ENCODE peak calls at places on chromosome 19, in ten cellular contexts. One of them, this sample, is unnamed.

GRCh38 chr19:32652893-32653625 is 21.9 kb downstream of the ANKRD27 start:
- DNase-seq in hepatocyte: peak; percentile 55
- DNase-seq in CD4-positive, CD25-positive, alpha-beta regulatory T cell: no peak
- DNase-seq in cardiac septum: peak; percentile 82
- DNase-seq in H54: no peak
- DNase-seq in thoracic aorta: no peak
- DNase-seq in GOT3: no peak
- DNase-seq in mammary epithelial cell: no peak
- DNase-seq in stimulated activated CD4-positive, alpha-beta T cell treated with anti-CD3 and anti-CD28 coated beads, Interleukin-2, amount 100 ng/mL, for 48 hours: no peak
- DNase-seq in GM12892: no peak
- DNase-seq in this sample: no peak

GRCh38 chr19:15248648-15249559 is 16.7 kb upstream of the EPHX3 start:
- DNase-seq in stimulated activated CD4-positive, alpha-beta T cell treated with anti-CD3 and anti-CD28 coated beads, Interleukin-2, amount 100 ng/mL, for 48 hours: no peak
- DNase-seq in cardiac septum: peak; percentile 89
- DNase-seq in GOT3: peak; percentile 56
- DNase-seq in mammary epithelial cell: peak; percentile 75
- DNase-seq in GM12892: no peak
- DNase-seq in hepatocyte: peak; percentile 69
- DNase-seq in H54: peak; percentile 98
- DNase-seq in thoracic aorta: peak; percentile 64
- DNase-seq in CD4-positive, CD25-positive, alpha-beta regulatory T cell: no peak
- DNase-seq in this sample: no peak

GRCh38 chr19:34979819-34980640 is 16.0 kb upstream of the ZNF792 start:
- DNase-seq in GOT3: no peak
- DNase-seq in CD4-positive, CD25-positive, alpha-beta regulatory T cell: no peak
- DNase-seq in GM12892: no peak
- DNase-seq in stimulated activated CD4-positive, alpha-beta T cell treated with anti-CD3 and anti-CD28 coated beads, Interleukin-2, amount 100 ng/mL, for 48 hours: no peak
- DNase-seq in hepatocyte: no peak
- DNase-seq in H54: no peak
- DNase-seq in mammary epithelial cell: no peak
- DNase-seq in thoracic aorta: no peak
- DNase-seq in cardiac septum: peak; percentile 57
- DNase-seq in this sample: no peak

GRCh38 chr19:37505958-37506386 is 767 bp upstream of the ZNF793 start:
- DNase-seq in hepatocyte: peak; percentile 6
- DNase-seq in thoracic aorta: no peak
- DNase-seq in stimulated activated CD4-positive, alpha-beta T cell treated with anti-CD3 and anti-CD28 coated beads, Interleukin-2, amount 100 ng/mL, for 48 hours: no peak
- DNase-seq in mammary epithelial cell: no peak
- DNase-seq in GM12892: no peak
- DNase-seq in CD4-positive, CD25-positive, alpha-beta regulatory T cell: no peak
- DNase-seq in GOT3: no peak
- DNase-seq in H54: no peak
- DNase-seq in cardiac septum: no peak
- DNase-seq in this sample: no peak

GRCh38 chr19:1322198-1322981 is 36.7 kb downstream of the EFNA2 start:
- DNase-seq in thoracic aorta: no peak
- DNase-seq in mammary epithelial cell: no peak
- DNase-seq in hepatocyte: no peak
- DNase-seq in cardiac septum: no peak
- DNase-seq in CD4-positive, CD25-positive, alpha-beta regulatory T cell: no peak
- DNase-seq in GOT3: no peak
- DNase-seq in H54: no peak
- DNase-seq in GM12892: no peak
- DNase-seq in stimulated activated CD4-positive, alpha-beta T cell treated with anti-CD3 and anti-CD28 coated beads, Interleukin-2, amount 100 ng/mL, for 48 hours: no peak
- DNase-seq in this sample: no peak

GRCh38 chr19:41886761-41887710 is 4.1 kb downstream of the ARHGEF1 start:
- DNase-seq in hepatocyte: no peak
- DNase-seq in thoracic aorta: no peak
- DNase-seq in CD4-positive, CD25-positive, alpha-beta regulatory T cell: peak; percentile 93
- DNase-seq in cardiac septum: no peak
- DNase-seq in GM12892: no peak
- DNase-seq in mammary epithelial cell: peak; percentile 81
- DNase-seq in stimulated activated CD4-positive, alpha-beta T cell treated with anti-CD3 and anti-CD28 coated beads, Interleukin-2, amount 100 ng/mL, for 48 hours: no peak
- DNase-seq in GOT3: no peak
- DNase-seq in H54: no peak
- DNase-seq in this sample: no peak

GRCh38 chr19:19416280-19416679 is 10.8 kb downstream of the GATAD2A start:
- DNase-seq in hepatocyte: no peak
- DNase-seq in H54: no peak
- DNase-seq in mammary epithelial cell: no peak
- DNase-seq in stimulated activated CD4-positive, alpha-beta T cell treated with anti-CD3 and anti-CD28 coated beads, Interleukin-2, amount 100 ng/mL, for 48 hours: no peak
- DNase-seq in GM12892: no peak
- DNase-seq in CD4-positive, CD25-positive, alpha-beta regulatory T cell: no peak
- DNase-seq in thoracic aorta: no peak
- DNase-seq in GOT3: no peak
- DNase-seq in cardiac septum: no peak
- DNase-seq in this sample: no peak

GRCh38 chr19:16584825-16585801 is 12.9 kb upstream of the SLC35E1 start:
- DNase-seq in cardiac septum: no peak
- DNase-seq in stimulated activated CD4-positive, alpha-beta T cell treated with anti-CD3 and anti-CD28 coated beads, Interleukin-2, amount 100 ng/mL, for 48 hours: no peak
- DNase-seq in H54: no peak
- DNase-seq in CD4-positive, CD25-positive, alpha-beta regulatory T cell: no peak
- DNase-seq in GOT3: no peak
- DNase-seq in hepatocyte: no peak
- DNase-seq in mammary epithelial cell: no peak
- DNase-seq in GM12892: no peak
- DNase-seq in thoracic aorta: no peak
- DNase-seq in this sample: no peak

GRCh38 chr19:843836-844299 is 3.1 kb downstream of the PRTN3 start:
- DNase-seq in H54: no peak
- DNase-seq in thoracic aorta: no peak
- DNase-seq in mammary epithelial cell: no peak
- DNase-seq in CD4-positive, CD25-positive, alpha-beta regulatory T cell: no peak
- DNase-seq in cardiac septum: no peak
- DNase-seq in hepatocyte: no peak
- DNase-seq in stimulated activated CD4-positive, alpha-beta T cell treated with anti-CD3 and anti-CD28 coated beads, Interleukin-2, amount 100 ng/mL, for 48 hours: no peak
- DNase-seq in GM12892: no peak
- DNase-seq in GOT3: no peak
- DNase-seq in this sample: no peak

GRCh38 chr19:246551-246950 is 44.7 kb downstream of the PLPP2 start:
- DNase-seq in thoracic aorta: no peak
- DNase-seq in hepatocyte: peak; percentile 7
- DNase-seq in CD4-positive, CD25-positive, alpha-beta regulatory T cell: peak; percentile 17
- DNase-seq in mammary epithelial cell: no peak
- DNase-seq in stimulated activated CD4-positive, alpha-beta T cell treated with anti-CD3 and anti-CD28 coated beads, Interleukin-2, amount 100 ng/mL, for 48 hours: no peak
- DNase-seq in cardiac septum: no peak
- DNase-seq in H54: no peak
- DNase-seq in GM12892: no peak
- DNase-seq in GOT3: no peak
- DNase-seq in this sample: no peak

GRCh38 chr19:35495107-35496064 is 5.1 kb upstream of the KRTDAP start:
- DNase-seq in mammary epithelial cell: peak; percentile 57
- DNase-seq in thoracic aorta: peak; percentile 18
- DNase-seq in GOT3: peak; percentile 32
- DNase-seq in GM12892: peak; percentile 91
- DNase-seq in stimulated activated CD4-positive, alpha-beta T cell treated with anti-CD3 and anti-CD28 coated beads, Interleukin-2, amount 100 ng/mL, for 48 hours: peak; percentile 69
- DNase-seq in hepatocyte: peak; percentile 87
- DNase-seq in CD4-positive, CD25-positive, alpha-beta regulatory T cell: peak; percentile 63
- DNase-seq in cardiac septum: peak; percentile 88
- DNase-seq in H54: peak; percentile 93
- DNase-seq in this sample: peak; percentile 92

GRCh38 chr19:5395541-5395940 is 54.9 kb upstream of the PTPRS start:
- DNase-seq in H54: no peak
- DNase-seq in mammary epithelial cell: peak; percentile 17
- DNase-seq in GOT3: no peak
- DNase-seq in cardiac septum: no peak
- DNase-seq in GM12892: no peak
- DNase-seq in stimulated activated CD4-positive, alpha-beta T cell treated with anti-CD3 and anti-CD28 coated beads, Interleukin-2, amount 100 ng/mL, for 48 hours: no peak
- DNase-seq in thoracic aorta: no peak
- DNase-seq in hepatocyte: no peak
- DNase-seq in CD4-positive, CD25-positive, alpha-beta regulatory T cell: no peak
- DNase-seq in this sample: no peak

GRCh38 chr19:42088471-42089190 is 12.7 kb downstream of the ZNF574 start:
- DNase-seq in GM12892: no peak
- DNase-seq in GOT3: no peak
- DNase-seq in stimulated activated CD4-positive, alpha-beta T cell treated with anti-CD3 and anti-CD28 coated beads, Interleukin-2, amount 100 ng/mL, for 48 hours: no peak
- DNase-seq in mammary epithelial cell: peak; percentile 36
- DNase-seq in cardiac septum: no peak
- DNase-seq in H54: peak; percentile 78
- DNase-seq in CD4-positive, CD25-positive, alpha-beta regulatory T cell: no peak
- DNase-seq in thoracic aorta: no peak
- DNase-seq in hepatocyte: no peak
- DNase-seq in this sample: no peak

GRCh38 chr19:52138614-52139290 is 986 bp downstream of the ZNF616 start:
- DNase-seq in CD4-positive, CD25-positive, alpha-beta regulatory T cell: peak; percentile 34
- DNase-seq in cardiac septum: no peak
- DNase-seq in stimulated activated CD4-positive, alpha-beta T cell treated with anti-CD3 and anti-CD28 coated beads, Interleukin-2, amount 100 ng/mL, for 48 hours: peak; percentile 18
- DNase-seq in GOT3: no peak
- DNase-seq in mammary epithelial cell: no peak
- DNase-seq in hepatocyte: peak; percentile 57
- DNase-seq in thoracic aorta: no peak
- DNase-seq in GM12892: no peak
- DNase-seq in H54: no peak
- DNase-seq in this sample: peak; percentile 7

GRCh38 chr19:41447732-41448332 is 4.9 kb downstream of the ERICH4 start:
- DNase-seq in GM12892: no peak
- DNase-seq in thoracic aorta: no peak
- DNase-seq in CD4-positive, CD25-positive, alpha-beta regulatory T cell: peak; percentile 29
- DNase-seq in cardiac septum: no peak
- DNase-seq in hepatocyte: no peak
- DNase-seq in stimulated activated CD4-positive, alpha-beta T cell treated with anti-CD3 and anti-CD28 coated beads, Interleukin-2, amount 100 ng/mL, for 48 hours: no peak
- DNase-seq in GOT3: no peak
- DNase-seq in H54: no peak
- DNase-seq in mammary epithelial cell: no peak
- DNase-seq in this sample: no peak

GRCh38 chr19:41427647-41428480 is 690 bp upstream of the B3GNT8 start:
- DNase-seq in mammary epithelial cell: no peak
- DNase-seq in stimulated activated CD4-positive, alpha-beta T cell treated with anti-CD3 and anti-CD28 coated beads, Interleukin-2, amount 100 ng/mL, for 48 hours: no peak
- DNase-seq in hepatocyte: peak; percentile 68
- DNase-seq in cardiac septum: no peak
- DNase-seq in CD4-positive, CD25-positive, alpha-beta regulatory T cell: peak; percentile 42
- DNase-seq in thoracic aorta: no peak
- DNase-seq in H54: no peak
- DNase-seq in GOT3: no peak
- DNase-seq in GM12892: no peak
- DNase-seq in this sample: no peak

GRCh38 chr19:14411161-14411560 is 8.0 kb downstream of the DDX39A start:
- DNase-seq in GM12892: no peak
- DNase-seq in cardiac septum: no peak
- DNase-seq in stimulated activated CD4-positive, alpha-beta T cell treated with anti-CD3 and anti-CD28 coated beads, Interleukin-2, amount 100 ng/mL, for 48 hours: no peak
- DNase-seq in thoracic aorta: no peak
- DNase-seq in CD4-positive, CD25-positive, alpha-beta regulatory T cell: no peak
- DNase-seq in hepatocyte: no peak
- DNase-seq in GOT3: no peak
- DNase-seq in mammary epithelial cell: no peak
- DNase-seq in H54: no peak
- DNase-seq in this sample: no peak

GRCh38 chr19:5154129-5154798 is 185.4 kb downstream of the KDM4B start:
- DNase-seq in mammary epithelial cell: no peak
- DNase-seq in GM12892: peak; percentile 72
- DNase-seq in thoracic aorta: no peak
- DNase-seq in hepatocyte: peak; percentile 58
- DNase-seq in stimulated activated CD4-positive, alpha-beta T cell treated with anti-CD3 and anti-CD28 coated beads, Interleukin-2, amount 100 ng/mL, for 48 hours: peak; percentile 41
- DNase-seq in cardiac septum: no peak
- DNase-seq in GOT3: no peak
- DNase-seq in H54: no peak
- DNase-seq in CD4-positive, CD25-positive, alpha-beta regulatory T cell: peak; percentile 29
- DNase-seq in this sample: peak; percentile 65

GRCh38 chr19:9474975-9475374 is 23.4 kb downstream of the ZNF560 start:
- DNase-seq in stimulated activated CD4-positive, alpha-beta T cell treated with anti-CD3 and anti-CD28 coated beads, Interleukin-2, amount 100 ng/mL, for 48 hours: no peak
- DNase-seq in CD4-positive, CD25-positive, alpha-beta regulatory T cell: no peak
- DNase-seq in hepatocyte: no peak
- DNase-seq in GM12892: no peak
- DNase-seq in cardiac septum: no peak
- DNase-seq in GOT3: no peak
- DNase-seq in thoracic aorta: no peak
- DNase-seq in H54: no peak
- DNase-seq in mammary epithelial cell: no peak
- DNase-seq in this sample: no peak

GRCh38 chr19:1173160-1173844 is 766 bp downstream of the SBNO2 start:
- DNase-seq in GM12892: peak; percentile 50
- DNase-seq in H54: no peak
- DNase-seq in stimulated activated CD4-positive, alpha-beta T cell treated with anti-CD3 and anti-CD28 coated beads, Interleukin-2, amount 100 ng/mL, for 48 hours: no peak
- DNase-seq in GOT3: no peak
- DNase-seq in cardiac septum: no peak
- DNase-seq in mammary epithelial cell: no peak
- DNase-seq in hepatocyte: no peak
- DNase-seq in thoracic aorta: no peak
- DNase-seq in CD4-positive, CD25-positive, alpha-beta regulatory T cell: peak; percentile 36
- DNase-seq in this sample: no peak

GRCh38 chr19:2618611-2619010 is 83.9 kb downstream of the GNG7 start:
- DNase-seq in cardiac septum: peak; percentile 92
- DNase-seq in stimulated activated CD4-positive, alpha-beta T cell treated with anti-CD3 and anti-CD28 coated beads, Interleukin-2, amount 100 ng/mL, for 48 hours: peak; percentile 69
- DNase-seq in H54: peak; percentile 78
- DNase-seq in hepatocyte: no peak
- DNase-seq in GM12892: no peak
- DNase-seq in thoracic aorta: no peak
- DNase-seq in GOT3: peak; percentile 56
- DNase-seq in mammary epithelial cell: peak; percentile 77
- DNase-seq in CD4-positive, CD25-positive, alpha-beta regulatory T cell: peak; percentile 75
- DNase-seq in this sample: no peak

GRCh38 chr19:36266375-36266961 is 51.6 kb downstream of the ZNF146 start:
- DNase-seq in mammary epithelial cell: no peak
- DNase-seq in stimulated activated CD4-positive, alpha-beta T cell treated with anti-CD3 and anti-CD28 coated beads, Interleukin-2, amount 100 ng/mL, for 48 hours: no peak
- DNase-seq in thoracic aorta: no peak
- DNase-seq in H54: no peak
- DNase-seq in GOT3: no peak
- DNase-seq in cardiac septum: no peak
- DNase-seq in GM12892: no peak
- DNase-seq in hepatocyte: no peak
- DNase-seq in CD4-positive, CD25-positive, alpha-beta regulatory T cell: no peak
- DNase-seq in this sample: no peak

GRCh38 chr19:49145485-49146407 is 9.4 kb downstream of the HRC start:
- DNase-seq in H54: no peak
- DNase-seq in stimulated activated CD4-positive, alpha-beta T cell treated with anti-CD3 and anti-CD28 coated beads, Interleukin-2, amount 100 ng/mL, for 48 hours: peak; percentile 85
- DNase-seq in cardiac septum: peak; percentile 92
- DNase-seq in mammary epithelial cell: peak; percentile 47
- DNase-seq in GM12892: peak; percentile 81
- DNase-seq in hepatocyte: peak; percentile 78
- DNase-seq in GOT3: peak; percentile 20
- DNase-seq in CD4-positive, CD25-positive, alpha-beta regulatory T cell: peak; percentile 72
- DNase-seq in thoracic aorta: no peak
- DNase-seq in this sample: peak; percentile 68

GRCh38 chr19:13085673-13086072 is 17.0 kb downstream of the LYL1 start:
- DNase-seq in thoracic aorta: no peak
- DNase-seq in H54: no peak
- DNase-seq in hepatocyte: no peak
- DNase-seq in CD4-positive, CD25-positive, alpha-beta regulatory T cell: no peak
- DNase-seq in GM12892: no peak
- DNase-seq in GOT3: no peak
- DNase-seq in cardiac septum: no peak
- DNase-seq in mammary epithelial cell: no peak
- DNase-seq in stimulated activated CD4-positive, alpha-beta T cell treated with anti-CD3 and anti-CD28 coated beads, Interleukin-2, amount 100 ng/mL, for 48 hours: no peak
- DNase-seq in this sample: no peak

GRCh38 chr19:40387151-40387550 is 2.8 kb downstream of the HIPK4 start:
- DNase-seq in GM12892: no peak
- DNase-seq in stimulated activated CD4-positive, alpha-beta T cell treated with anti-CD3 and anti-CD28 coated beads, Interleukin-2, amount 100 ng/mL, for 48 hours: no peak
- DNase-seq in mammary epithelial cell: no peak
- DNase-seq in H54: no peak
- DNase-seq in hepatocyte: no peak
- DNase-seq in cardiac septum: no peak
- DNase-seq in GOT3: no peak
- DNase-seq in CD4-positive, CD25-positive, alpha-beta regulatory T cell: no peak
- DNase-seq in thoracic aorta: no peak
- DNase-seq in this sample: no peak

GRCh38 chr19:3034845-3035541 is 5.9 kb upstream of the TLE2 start:
- DNase-seq in hepatocyte: peak; percentile 62
- DNase-seq in GOT3: no peak
- DNase-seq in stimulated activated CD4-positive, alpha-beta T cell treated with anti-CD3 and anti-CD28 coated beads, Interleukin-2, amount 100 ng/mL, for 48 hours: peak; percentile 54
- DNase-seq in thoracic aorta: no peak
- DNase-seq in mammary epithelial cell: peak; percentile 56
- DNase-seq in CD4-positive, CD25-positive, alpha-beta regulatory T cell: peak; percentile 75
- DNase-seq in H54: no peak
- DNase-seq in GM12892: no peak
- DNase-seq in cardiac septum: no peak
- DNase-seq in this sample: no peak

GRCh38 chr19:49064768-49065611 is at the start of gene NTF4:
- DNase-seq in GOT3: no peak
- DNase-seq in cardiac septum: no peak
- DNase-seq in H54: no peak
- DNase-seq in CD4-positive, CD25-positive, alpha-beta regulatory T cell: no peak
- DNase-seq in mammary epithelial cell: peak; percentile 51
- DNase-seq in thoracic aorta: no peak
- DNase-seq in hepatocyte: peak; percentile 83
- DNase-seq in stimulated activated CD4-positive, alpha-beta T cell treated with anti-CD3 and anti-CD28 coated beads, Interleukin-2, amount 100 ng/mL, for 48 hours: no peak
- DNase-seq in GM12892: no peak
- DNase-seq in this sample: no peak

GRCh38 chr19:52277471-52277870 is 8.1 kb downstream of the ZNF766 start:
- DNase-seq in GM12892: no peak
- DNase-seq in thoracic aorta: no peak
- DNase-seq in stimulated activated CD4-positive, alpha-beta T cell treated with anti-CD3 and anti-CD28 coated beads, Interleukin-2, amount 100 ng/mL, for 48 hours: no peak
- DNase-seq in hepatocyte: no peak
- DNase-seq in CD4-positive, CD25-positive, alpha-beta regulatory T cell: no peak
- DNase-seq in mammary epithelial cell: no peak
- DNase-seq in cardiac septum: no peak
- DNase-seq in GOT3: no peak
- DNase-seq in H54: no peak
- DNase-seq in this sample: no peak